ENCODE peak calls at places on chromosomes 2 and 18, in seven cellular contexts. A is kidney; N is HFFc6; Q is dorsolateral prefrontal cortex; C is SK-N-SH; Z is foreskin fibroblast; F is CD4-positive, alpha-beta T cell. S is an unnamed sample.

GRCh38 chr2:176484838-176485237 is 215.6 kb downstream of the MTX2 start:
- DNase-seq in C (no peak), A (no peak), Q (no peak), N (peak), Z (no peak), F (no peak), S (no peak)

GRCh38 chr2:44819061-44819460 is 122.4 kb upstream of the SIX3 start:
- DNase-seq in Q (no peak), N (no peak), C (no peak), A (no peak), F (no peak), Z (no peak), S (no peak)

GRCh38 chr18:9474103-9474982 is 970 bp upstream of the RALBP1 start:
- DNase-seq in Q (no peak), N (peak), C (peak), F (no peak), A (peak), Z (peak), S (no peak)

GRCh38 chr2:55009277-55010055 is 40.8 kb downstream of the RTN4 start:
- DNase-seq in F (no peak), N (no peak), Q (no peak), A (no peak), C (no peak), Z (no peak), S (no peak)

GRCh38 chr2:62014102-62014501 is 108.6 kb downstream of the COMMD1 start:
- DNase-seq in F (no peak), Q (no peak), N (peak), A (peak), C (peak), Z (peak), S (no peak)

GRCh38 chr2:173828189-173829157 is 136.7 kb downstream of the SP3 start:
- DNase-seq in N (no peak), F (no peak), Q (no peak), Z (no peak), A (no peak), C (no peak), S (peak)

GRCh38 chr2:218029366-218030360 is 26.9 kb upstream of the TNS1 start:
- DNase-seq in C (no peak), A (no peak), N (no peak), Q (no peak), Z (no peak), F (no peak), S (no peak)

GRCh38 chr2:139033300-139033699 is 253.1 kb upstream of the NXPH2 start:
- DNase-seq in Q (no peak), F (no peak), N (no peak), Z (no peak), A (no peak), C (no peak), S (peak)

GRCh38 chr2:16773080-16773713 is 107.6 kb upstream of the CYRIA start:
- DNase-seq in Z (peak), N (no peak), Q (no peak), C (peak), A (no peak), F (no peak), S (peak)

DNA sequence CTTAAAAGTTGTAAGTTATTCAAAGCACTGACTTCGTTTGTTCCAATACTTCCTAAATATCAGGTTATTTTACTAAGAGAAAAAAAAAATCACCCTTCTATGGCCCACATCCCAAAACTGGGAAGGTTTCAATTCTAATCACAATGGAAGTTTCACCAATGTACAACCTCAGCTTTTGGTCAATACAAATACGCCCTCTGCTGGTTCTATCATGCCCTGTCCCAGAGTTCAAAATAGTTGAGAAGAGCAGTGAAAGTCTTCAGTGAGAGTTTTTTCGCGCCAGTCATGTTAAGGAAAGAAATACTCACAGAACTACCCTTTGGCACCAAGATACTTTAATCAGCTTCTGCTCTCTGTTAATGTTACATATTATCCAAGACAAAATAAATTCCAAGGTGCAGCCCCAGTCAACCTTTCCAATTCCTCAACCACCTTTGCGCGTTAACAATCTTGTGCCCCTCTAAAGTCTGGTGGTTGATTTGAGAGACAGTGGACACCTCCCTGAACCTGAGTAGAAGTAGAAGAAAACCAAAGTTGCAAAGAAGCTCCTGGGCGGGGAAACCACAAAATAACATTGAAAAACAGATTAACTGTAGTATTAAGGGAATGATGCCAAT is 59.9 kb downstream of the SUMO1 start:
- DNase-seq in N (peak), F (peak), Z (peak), C (peak), Q (no peak), A (no peak), S (no peak)
- TF ChIP-seq CTCF in N (peak), F (peak), Z (peak), C (peak), Q (peak), A (peak), S (peak)

GRCh38 chr18:29439398-29439797 is 1262.5 kb upstream of the CDH2 start:
- DNase-seq in C (no peak), Q (no peak), Z (no peak), A (no peak), F (no peak), N (no peak), S (no peak)
- TF ChIP-seq CTCF in C (peak), Q (no peak), Z (no peak), A (no peak), F (no peak), N (peak), S (no peak)

DNA sequence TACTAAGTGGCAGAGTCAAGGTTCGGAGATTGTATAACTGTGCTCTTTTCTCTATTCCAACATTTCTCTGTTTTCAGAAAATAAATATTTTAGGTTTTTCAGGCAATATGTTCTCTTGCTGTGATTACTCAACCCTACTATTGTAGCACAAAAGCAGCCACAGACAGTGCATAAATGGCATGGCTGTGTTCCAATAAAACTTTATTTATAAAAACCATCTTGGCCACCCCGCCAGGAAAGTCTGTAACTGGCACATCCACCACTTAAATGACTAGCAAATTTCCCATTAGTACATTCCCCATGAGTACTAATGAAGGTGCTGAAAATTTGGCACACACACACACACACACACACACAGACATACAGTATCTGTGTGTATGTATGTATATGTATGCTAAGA is 30.8 kb upstream of the PARD3B start:
- DNase-seq in N (no peak), F (no peak), A (no peak), C (no peak), Q (no peak), Z (no peak), S (no peak)
- TF ChIP-seq CTCF in N (no peak), F (no peak), A (no peak), C (no peak), Q (no peak), Z (no peak), S (no peak)

GRCh38 chr2:41410011-41410410 is 637.8 kb upstream of the PKDCC start:
- DNase-seq in A (no peak), N (no peak), C (no peak), F (no peak), Q (no peak), Z (no peak), S (no peak)
- TF ChIP-seq CTCF in A (no peak), N (no peak), C (no peak), F (no peak), Q (no peak), Z (no peak), S (peak)

GRCh38 chr2:197786010-197786877 is 1.1 kb upstream of the BOLL start:
- DNase-seq in Z (no peak), C (peak), N (no peak), A (peak), Q (no peak), F (peak), S (no peak)
- TF ChIP-seq CTCF in Z (peak), C (peak), N (peak), A (peak), Q (no peak), F (peak), S (peak)

GRCh38 chr2:143901185-143901842 is 618.6 kb downstream of the ZEB2 start:
- DNase-seq in C (no peak), A (no peak), F (no peak), N (peak), Q (no peak), Z (peak), S (peak)
- TF ChIP-seq CTCF in C (peak), A (no peak), F (no peak), N (peak), Q (no peak), Z (no peak), S (no peak)

GRCh38 chr2:65017335-65017734 is 28.1 kb downstream of the SLC1A4 start:
- DNase-seq in C (no peak), F (no peak), Z (no peak), N (no peak), A (no peak), Q (no peak), S (no peak)
- TF ChIP-seq CTCF in C (peak), F (no peak), Z (peak), N (no peak), A (no peak), Q (peak), S (peak)

DNA sequence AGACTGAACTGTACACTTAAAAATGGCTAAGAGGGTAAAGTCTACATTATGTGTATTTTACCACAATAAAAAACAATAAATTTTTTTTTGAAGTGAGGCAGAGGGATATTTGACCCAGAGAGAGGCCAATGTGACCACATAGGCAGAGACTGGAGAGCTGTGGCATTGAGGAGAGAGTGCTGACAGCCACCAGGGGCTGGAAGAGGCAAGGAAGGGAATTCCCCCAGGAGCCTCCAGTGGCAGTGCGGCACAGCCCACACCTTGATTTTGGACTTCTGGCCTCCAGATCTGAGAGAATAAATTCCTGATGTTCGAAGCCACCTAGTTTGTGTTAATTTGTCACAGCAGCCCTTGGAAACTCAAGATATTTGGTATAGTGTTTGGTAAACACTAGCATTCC is 22.7 kb downstream of the ANKRD29 start:
- DNase-seq in F (no peak), Q (no peak), A (no peak), C (no peak), Z (no peak), N (no peak), S (no peak)
- TF ChIP-seq CTCF in F (no peak), Q (no peak), A (no peak), C (no peak), Z (peak), N (no peak), S (no peak)

GRCh38 chr2:229974271-229974670 is 52.0 kb downstream of the FBXO36 start:
- DNase-seq in A (no peak), C (no peak), Z (peak), F (no peak), Q (no peak), N (peak), S (peak)
- TF ChIP-seq CTCF in A (peak), C (peak), Z (peak), F (no peak), Q (no peak), N (peak), S (no peak)

S was measured in foreskin keratinocyte.